ENCODE peak calls at places on chromosome 14, in six cellular contexts. E, J, K, U, O and Z are unnamed samples.

GRCh38 chr14:99679111-99679510 is 5.0 kb upstream of the CYP46A1 start:
- DNase-seq in K (no peak), E (no peak), J (no peak), U (no peak), O (no peak), Z (no peak)

GRCh38 chr14:80403036-80403435 is 191.7 kb upstream of the DIO2 start:
- DNase-seq in U (no peak), O (no peak), K (no peak), J (no peak), E (no peak), Z (no peak)

GRCh38 chr14:100695423-100695738 is 31.3 kb upstream of the DLK1 start:
- DNase-seq in U (no peak), K (no peak), J (no peak), E (no peak), O (no peak), Z (no peak)

GRCh38 chr14:24609667-24610344 is at the start of gene GZMH:
- DNase-seq in E (no peak), U (no peak), O (peak; percentile 32), K (no peak), J (no peak), Z (no peak)

GRCh38 chr14:32378284-32378683 is 49.2 kb downstream of the AKAP6 start:
- DNase-seq in K (no peak), U (no peak), J (no peak), O (no peak), E (no peak), Z (no peak)

GRCh38 chr14:36097356-36097755 is 79.2 kb downstream of the PTCSC3 start:
- DNase-seq in U (no peak), O (no peak), K (no peak), E (no peak), J (no peak), Z (no peak)

GRCh38 chr14:96125536-96125935 is 79.1 kb upstream of the BDKRB2 start:
- DNase-seq in O (no peak), K (no peak), J (no peak), U (no peak), E (no peak), Z (no peak)

GRCh38 chr14:95348395-95349080 is 28.8 kb upstream of the CLMN start:
- DNase-seq in E (no peak), K (no peak), O (no peak), J (no peak), U (no peak), Z (no peak)

GRCh38 chr14:77324816-77325745 is 4.2 kb downstream of the GSTZ1 start:
- DNase-seq in J (no peak), E (no peak), O (no peak), U (no peak), K (no peak), Z (no peak)

GRCh38 chr14:54712371-54712998 is 145.6 kb downstream of the SAMD4A start:
- DNase-seq in K (no peak), U (no peak), O (no peak), E (peak; percentile 62), J (peak; percentile 44), Z (no peak)

GRCh38 chr14:79581912-79582576 is 629.3 kb downstream of the DIO2 start:
- DNase-seq in U (no peak), E (peak; percentile 20), K (no peak), O (no peak), J (peak; percentile 70), Z (peak; percentile 93)

GRCh38 chr14:103693514-103693913 is 21.7 kb downstream of the XRCC3 start:
- DNase-seq in O (no peak), J (no peak), K (no peak), E (peak; percentile 79), U (no peak), Z (no peak)

GRCh38 chr14:51479584-51480305 is 172.0 kb upstream of the FRMD6 start:
- DNase-seq in J (no peak), O (no peak), K (no peak), U (peak; percentile 70), E (peak; percentile 16), Z (no peak)

GRCh38 chr14:69726761-69727511 is 40.0 kb upstream of the SRSF5 start:
- DNase-seq in K (peak; percentile 76), O (peak; percentile 81), E (peak; percentile 82), U (peak; percentile 6), J (peak; percentile 70), Z (peak; percentile 53)

GRCh38 chr14:22549981-22550670 is 38.9 kb downstream of the DAD1 start:
- DNase-seq in K (no peak), O (peak; percentile 77), U (no peak), E (peak; percentile 78), J (peak; percentile 70), Z (peak; percentile 39)

GRCh38 chr14:50117456-50117855 is 1.1 kb upstream of the VCPKMT start:
- DNase-seq in K (no peak), E (no peak), U (no peak), J (no peak), O (no peak), Z (no peak)

GRCh38 chr14:56004323-56004722 is 113.9 kb upstream of the PELI2 start:
- DNase-seq in K (no peak), J (no peak), E (no peak), U (peak; percentile 0), O (no peak), Z (no peak)

GRCh38 chr14:103561381-103562134 is 899 bp downstream of the BAG5 start:
- DNase-seq in E (peak; percentile 74), K (no peak), J (peak; percentile 79), O (peak; percentile 63), U (no peak), Z (peak; percentile 48)

GRCh38 chr14:100825691-100826331 is at the start of gene MEG3:
- DNase-seq in U (peak; percentile 37), O (no peak), J (peak; percentile 88), K (no peak), E (no peak), Z (peak; percentile 76)

GRCh38 chr14:105205718-105206208 is 24.7 kb upstream of the NUDT14 start:
- DNase-seq in U (no peak), E (no peak), O (no peak), J (no peak), K (peak; percentile 35), Z (no peak)

GRCh38 chr14:59919582-59920377 is at the start of gene LRRC9:
- DNase-seq in K (peak; percentile 21), U (no peak), E (no peak), O (peak; percentile 28), J (no peak), Z (no peak)

GRCh38 chr14:95814363-95815225 is 62.0 kb upstream of the TUNAR start:
- DNase-seq in U (no peak), K (no peak), O (no peak), E (no peak), J (no peak), Z (no peak)

GRCh38 chr14:39122330-39123138 is 8.4 kb downstream of the GEMIN2 start:
- DNase-seq in O (no peak), J (no peak), E (no peak), U (peak; percentile 47), K (no peak), Z (no peak)

GRCh38 chr14:91438845-91439244 is 21.2 kb upstream of the CCDC88C start:
- DNase-seq in U (no peak), O (no peak), J (no peak), E (no peak), K (no peak), Z (no peak)